ENCODE peak calls at places on chromosome 17, in five cellular contexts. F is lower leg skin, I is NB4, Z is uterus, U is sigmoid colon. J is an unnamed sample.

GRCh38 chr17:16449121-16449570 is 33.8 kb downstream of the TRPV2 start:
- DNase-seq in U (no peak), Z (no peak), I (peak; percentile 56), F (no peak), J (no peak)

GRCh38 chr17:18166894-18167293 is 16.7 kb upstream of the ALKBH5 start:
- DNase-seq in F (no peak), I (peak; percentile 40), Z (no peak), U (no peak), J (peak; percentile 22)

GRCh38 chr17:36934759-36935630 is 2.3 kb upstream of the LHX1 start:
- DNase-seq in Z (no peak), F (no peak), I (no peak), U (no peak), J (peak; percentile 14)

GRCh38 chr17:50297407-50297865 is 23.2 kb downstream of the TMEM92 start:
- DNase-seq in F (peak; percentile 68), Z (peak; percentile 77), U (peak; percentile 91), I (peak; percentile 75), J (peak; percentile 55)

GRCh38 chr17:18246880-18247612 is 11.5 kb downstream of the FLII start:
- DNase-seq in I (peak; percentile 75), F (peak; percentile 75), U (peak; percentile 81), Z (peak; percentile 57), J (peak; percentile 35)

GRCh38 chr17:83002118-83002805 is 77.1 kb upstream of the METRNL start:
- DNase-seq in U (no peak), I (no peak), F (no peak), Z (no peak), J (no peak)

GRCh38 chr17:66518677-66519076 is 216.3 kb downstream of the PRKCA start:
- DNase-seq in F (no peak), I (no peak), Z (no peak), U (no peak), J (no peak)

GRCh38 chr17:29709861-29710849 is 87.4 kb upstream of the CORO6 start:
- DNase-seq in F (no peak), Z (no peak), U (no peak), I (peak; percentile 65), J (no peak)

GRCh38 chr17:60060474-60060873 is 18.2 kb downstream of the HEATR6 start:
- DNase-seq in I (no peak), U (no peak), Z (no peak), F (no peak), J (no peak)

GRCh38 chr17:74231846-74232713 is 18.7 kb downstream of the TTYH2 start:
- DNase-seq in Z (no peak), F (no peak), I (no peak), U (no peak), J (no peak)

GRCh38 chr17:5629133-5629532 is 44.8 kb upstream of the NLRP1 start:
- DNase-seq in U (no peak), I (no peak), Z (no peak), F (no peak), J (no peak)

GRCh38 chr17:12549499-12549901 is 116.2 kb upstream of the MYOCD start:
- DNase-seq in F (no peak), U (no peak), I (no peak), Z (no peak), J (no peak)

GRCh38 chr17:29138184-29138955 is 41.8 kb downstream of the MYO18A start:
- DNase-seq in F (no peak), I (no peak), U (no peak), Z (no peak), J (no peak)

GRCh38 chr17:80119839-80120238 is 18.5 kb downstream of the GAA start:
- DNase-seq in Z (no peak), F (no peak), U (peak; percentile 33), I (no peak), J (no peak)

GRCh38 chr17:41308918-41309359 is at the start of gene KRTAP16-1:
- DNase-seq in U (no peak), I (no peak), F (no peak), Z (no peak), J (no peak)

GRCh38 chr17:55644346-55644745 is 78.3 kb downstream of the TMEM100 start:
- DNase-seq in I (no peak), U (no peak), Z (no peak), F (no peak), J (no peak)

GRCh38 chr17:72697602-72698146 is 394.8 kb downstream of the SLC39A11 start:
- DNase-seq in U (no peak), Z (no peak), F (no peak), I (no peak), J (peak; percentile 11)

GRCh38 chr17:74011963-74012362 is 191.5 kb upstream of the RPL38 start:
- DNase-seq in Z (no peak), I (no peak), F (no peak), U (no peak), J (no peak)

GRCh38 chr17:7580631-7581554 is 1.5 kb downstream of the CD68 start:
- DNase-seq in F (no peak), Z (no peak), I (no peak), U (no peak), J (peak; percentile 60)

GRCh38 chr17:7576432-7576937 is 3.0 kb upstream of the CD68 start:
- DNase-seq in F (no peak), Z (no peak), U (no peak), I (no peak), J (no peak)

GRCh38 chr17:7577327-7578199 is 1.9 kb upstream of the CD68 start:
- DNase-seq in I (no peak), Z (no peak), U (no peak), F (no peak), J (no peak)

GRCh38 chr17:7579839-7580630 is 597 bp downstream of the CD68 start:
- DNase-seq in Z (no peak), I (no peak), U (no peak), F (no peak), J (no peak)

DNA sequence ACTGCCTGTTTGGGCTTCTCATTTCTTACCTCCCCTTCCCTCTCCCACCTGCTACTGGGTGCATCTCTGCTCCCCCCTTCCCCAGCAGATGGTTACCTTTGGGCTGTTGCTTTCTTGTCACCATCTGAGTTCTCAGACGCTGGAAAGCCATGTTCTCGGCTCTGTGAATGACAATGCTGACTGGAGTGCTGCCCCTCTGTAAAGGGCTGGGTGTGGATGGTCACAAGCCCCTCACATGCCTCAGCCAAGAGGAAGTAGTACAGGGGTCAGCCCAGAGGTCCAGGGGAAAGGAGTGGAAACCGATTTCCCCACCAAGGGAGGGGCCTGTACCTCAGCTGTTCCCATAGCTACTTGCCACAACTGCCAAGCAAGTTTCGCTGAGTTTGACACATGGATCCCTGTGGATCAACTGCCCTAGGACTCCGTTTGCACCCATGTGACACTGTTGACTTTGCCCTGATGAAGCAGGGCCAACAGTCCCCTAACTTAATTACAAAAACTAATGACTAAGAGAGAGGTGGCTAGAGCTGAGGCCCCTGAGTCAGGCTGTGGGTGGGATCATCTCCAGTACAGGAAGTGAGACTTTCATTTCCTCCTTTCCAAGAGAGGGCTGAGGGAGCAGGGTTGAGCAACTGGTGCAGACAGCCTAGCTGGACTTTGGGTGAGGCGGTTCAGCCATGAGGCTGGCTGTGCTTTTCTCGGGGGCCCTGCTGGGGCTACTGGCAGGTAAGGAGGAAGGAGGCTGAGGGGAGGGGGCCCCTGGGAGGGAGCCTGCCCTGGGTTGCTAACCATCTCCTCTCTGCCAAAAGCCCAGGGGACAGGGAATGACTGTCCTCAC is at the start of gene CD68:
- DNase-seq in F (peak; percentile 89), I (peak; percentile 94), U (peak; percentile 90), Z (peak; percentile 54), J (peak; percentile 80)
- TF ChIP-seq POLR2A in F (no peak), I (peak; percentile 70), U (peak; percentile 31), Z (peak; percentile 30), J (peak; percentile 75)

GRCh38 chr17:58084317-58084981 is 1.2 kb downstream of the DYNLL2 start:
- DNase-seq in Z (peak; percentile 50), I (peak; percentile 48), F (no peak), U (peak; percentile 85), J (peak; percentile 88)

GRCh38 chr17:58082341-58082869 is 814 bp upstream of the DYNLL2 start:
- DNase-seq in I (no peak), F (no peak), U (no peak), Z (peak; percentile 19), J (no peak)

GRCh38 chr17:58083491-58084316 is 485 bp downstream of the DYNLL2 start:
- DNase-seq in U (peak; percentile 86), I (peak; percentile 74), F (no peak), Z (peak; percentile 59), J (peak; percentile 92)

GRCh38 chr17:58081641-58082340 is 1.4 kb upstream of the DYNLL2 start:
- DNase-seq in F (no peak), U (no peak), I (no peak), Z (no peak), J (no peak)

GRCh38 chr17:58082870-58083490 is at the start of gene DYNLL2:
- DNase-seq in F (peak; percentile 88), U (peak; percentile 97), Z (peak; percentile 91), I (peak; percentile 89), J (peak; percentile 95)
- TF ChIP-seq POLR2A in F (no peak), U (no peak), Z (no peak), I (peak; percentile 38), J (no peak)

DNA sequence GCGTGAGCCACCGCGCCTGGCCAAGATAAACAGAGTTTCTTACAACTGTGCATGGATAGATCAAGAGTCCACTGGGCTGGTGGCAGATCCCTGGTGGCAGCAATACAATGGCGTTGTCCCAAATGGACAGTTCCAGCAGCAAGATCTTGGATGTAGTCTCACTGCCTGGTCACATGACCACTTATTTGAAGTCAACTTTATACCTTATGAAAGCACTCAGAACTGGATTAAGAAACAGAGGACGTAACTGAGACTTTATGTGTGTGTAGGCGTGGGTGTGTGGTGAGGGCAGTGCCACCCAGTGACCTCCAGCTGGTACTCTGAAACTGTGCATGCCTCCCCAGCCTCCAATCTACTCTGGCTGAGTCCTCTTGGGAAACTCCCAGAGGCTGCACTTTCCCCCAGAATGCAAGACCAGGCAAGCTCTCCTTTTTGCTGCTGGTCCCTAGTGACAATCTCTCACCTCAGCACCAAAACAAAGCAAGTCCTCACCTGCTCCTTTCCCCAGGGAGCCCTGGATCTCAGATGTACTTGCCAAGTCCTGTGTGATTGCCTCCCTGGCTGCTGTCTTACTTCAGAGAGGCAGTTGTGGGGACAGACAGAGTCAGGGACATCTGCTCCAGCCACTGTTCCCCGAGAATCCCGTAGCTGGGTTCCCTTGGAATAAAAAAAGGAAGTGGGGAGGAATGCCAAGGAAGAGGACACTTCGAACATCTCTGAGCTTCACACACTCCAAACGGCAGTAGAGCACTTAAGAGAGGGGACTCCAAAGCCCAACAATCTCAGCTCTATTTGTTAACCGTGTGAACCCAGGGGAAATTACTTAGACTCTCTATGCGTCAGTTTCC is 11.7 kb upstream of the ST6GALNAC2 start:
- DNase-seq in U (no peak), I (peak; percentile 40), Z (no peak), F (peak; percentile 64), J (no peak)
- TF ChIP-seq POLR2A in U (no peak), I (no peak), Z (no peak), F (no peak), J (no peak)

DNA sequence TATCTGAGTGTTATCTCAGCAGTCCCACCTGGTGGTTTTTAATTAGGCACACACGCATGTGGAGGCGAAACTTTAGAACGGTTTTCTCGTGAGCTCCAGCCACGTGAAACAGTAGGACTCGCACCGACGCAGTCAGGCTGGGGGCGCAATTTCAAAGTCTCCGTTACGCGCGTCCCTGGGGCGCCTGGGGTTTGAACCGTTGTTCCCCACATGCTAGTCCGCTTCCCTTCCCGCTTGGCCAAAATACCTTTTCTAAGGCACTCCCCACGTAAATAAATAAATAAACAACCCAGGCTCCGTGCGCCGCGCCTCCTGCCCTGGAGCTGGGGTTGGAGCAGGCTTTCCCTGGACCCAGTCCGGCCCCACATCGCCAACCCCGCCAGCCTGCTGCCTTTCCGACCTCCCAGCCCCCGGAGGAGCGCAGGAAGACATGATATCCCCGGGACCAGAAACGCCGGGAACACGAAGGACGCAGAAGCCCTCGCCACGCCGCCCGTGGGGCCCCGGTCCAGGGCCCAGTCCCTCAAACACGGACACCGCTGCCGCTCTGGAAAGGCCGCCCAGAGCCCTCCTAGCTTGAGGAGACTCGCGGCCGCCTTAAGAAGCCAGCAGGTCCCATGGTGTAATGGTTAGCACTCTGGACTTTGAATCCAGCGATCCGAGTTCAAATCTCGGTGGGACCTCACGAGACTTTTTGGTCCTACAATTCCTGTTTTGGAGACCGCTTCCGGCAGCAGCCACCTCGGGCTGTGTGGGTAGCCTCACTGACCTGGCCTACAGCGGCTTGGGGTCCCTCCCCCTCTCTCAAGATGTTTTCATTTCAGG is 18.2 kb downstream of the GNGT2 start:
- DNase-seq in F (peak; percentile 95), Z (peak; percentile 95), U (peak; percentile 97), I (peak; percentile 91), J (peak; percentile 95)
- TF ChIP-seq POLR2A in F (no peak), Z (no peak), U (no peak), I (peak; percentile 49), J (peak; percentile 44)

J was measured in erythroblast.